ENCODE peak calls at places on chromosomes 16 and 17, in eight cellular contexts. Y, J, X, G, C, W, B and I are unnamed samples.

GRCh38 chr16:82993874-82994375 is 367.2 kb downstream of the CDH13 start:
- DNase-seq in Y (no peak), J (no peak), X (no peak), G (no peak), C (no peak), W (no peak), B (no peak), I (no peak)

GRCh38 chr16:12257926-12258561 is 281.5 kb downstream of the SNX29 start:
- DNase-seq in Y (no peak), J (no peak), X (no peak), G (no peak), C (no peak), W (no peak), B (no peak), I (no peak)

GRCh38 chr16:17196526-17196925 is 274.2 kb downstream of the XYLT1 start:
- DNase-seq in Y (no peak), J (no peak), X (no peak), G (no peak), C (no peak), W (no peak), B (no peak), I (no peak)

GRCh38 chr16:65376601-65377000 is 254.7 kb upstream of the CDH11 start:
- DNase-seq in Y (no peak), J (no peak), X (no peak), G (no peak), C (no peak), W (no peak), B (no peak), I (no peak)

GRCh38 chr16:67254809-67255552 is 6.2 kb downstream of the SLC9A5 start:
- DNase-seq in Y (peak; percentile 16), J (no peak), X (no peak), G (no peak), C (peak; percentile 37), W (no peak), B (no peak), I (no peak)

GRCh38 chr16:48050871-48051270 is 104.9 kb downstream of the ABCC12 start:
- DNase-seq in Y (no peak), J (no peak), X (no peak), G (peak; percentile 52), C (no peak), W (no peak), B (no peak), I (no peak)

GRCh38 chr16:27346818-27347217 is 33.0 kb downstream of the IL4R start:
- DNase-seq in Y (no peak), J (no peak), X (no peak), G (no peak), C (no peak), W (no peak), B (no peak), I (no peak)

GRCh38 chr17:43212641-43213490 is 1.2 kb downstream of the TMEM106A start:
- DNase-seq in Y (no peak), J (peak; percentile 4), X (no peak), G (no peak), C (no peak), W (no peak), B (peak; percentile 36), I (no peak)

GRCh38 chr17:78556812-78557211 is 20.4 kb downstream of the DNAH17 start:
- DNase-seq in Y (no peak), J (no peak), X (no peak), G (no peak), C (no peak), W (no peak), B (no peak), I (no peak)

GRCh38 chr16:48395375-48395774 is 10.2 kb upstream of the SIAH1 start:
- DNase-seq in Y (no peak), J (no peak), X (no peak), G (peak; percentile 53), C (no peak), W (no peak), B (no peak), I (no peak)

GRCh38 chr16:13178318-13178717 is 276.9 kb downstream of the SHISA9 start:
- DNase-seq in Y (no peak), J (no peak), X (no peak), G (no peak), C (no peak), W (no peak), B (no peak), I (no peak)

GRCh38 chr17:20026960-20027359 is 17.8 kb downstream of the SPECC1 start:
- DNase-seq in Y (no peak), J (no peak), X (no peak), G (no peak), C (no peak), W (no peak), B (no peak), I (no peak)

GRCh38 chr17:34255381-34255732 is 272 bp downstream of the CCL2 start:
- DNase-seq in Y (no peak), J (peak; percentile 68), X (no peak), G (no peak), C (no peak), W (no peak), B (no peak), I (no peak)

GRCh38 chr17:41571561-41572434 is at the start of gene KRT9:
- DNase-seq in Y (no peak), J (no peak), X (no peak), G (no peak), C (no peak), W (no peak), B (no peak), I (no peak)

GRCh38 chr17:57744195-57745170 is 616 bp downstream of the CCDC182 start:
- DNase-seq in Y (no peak), J (no peak), X (no peak), G (no peak), C (no peak), W (no peak), B (no peak), I (no peak)

GRCh38 chr17:40696651-40697072 is 6.9 kb downstream of the KRT24 start:
- DNase-seq in Y (no peak), J (no peak), X (no peak), G (no peak), C (no peak), W (no peak), B (no peak), I (no peak)

GRCh38 chr17:79160980-79161621 is 86.5 kb downstream of the ENGASE start:
- DNase-seq in Y (no peak), J (no peak), X (no peak), G (no peak), C (no peak), W (no peak), B (peak; percentile 20), I (no peak)

GRCh38 chr16:3012828-3013420 is at the start of gene CLDN9:
- DNase-seq in Y (no peak), J (no peak), X (no peak), G (no peak), C (no peak), W (no peak), B (no peak), I (no peak)

GRCh38 chr16:68235882-68236803 is at the start of gene ESRP2:
- DNase-seq in Y (no peak), J (no peak), X (no peak), G (peak; percentile 93), C (peak; percentile 96), W (peak; percentile 40), B (no peak), I (no peak)

GRCh38 chr17:77507116-77507885 is 366.5 kb downstream of the SEC14L1 start:
- DNase-seq in Y (no peak), J (no peak), X (no peak), G (no peak), C (no peak), W (no peak), B (no peak), I (no peak)

GRCh38 chr17:1365445-1366039 is 34.5 kb downstream of the YWHAE start:
- DNase-seq in Y (peak; percentile 33), J (peak; percentile 68), X (peak; percentile 42), G (no peak), C (no peak), W (peak; percentile 65), B (peak; percentile 85), I (peak; percentile 40)

DNA sequence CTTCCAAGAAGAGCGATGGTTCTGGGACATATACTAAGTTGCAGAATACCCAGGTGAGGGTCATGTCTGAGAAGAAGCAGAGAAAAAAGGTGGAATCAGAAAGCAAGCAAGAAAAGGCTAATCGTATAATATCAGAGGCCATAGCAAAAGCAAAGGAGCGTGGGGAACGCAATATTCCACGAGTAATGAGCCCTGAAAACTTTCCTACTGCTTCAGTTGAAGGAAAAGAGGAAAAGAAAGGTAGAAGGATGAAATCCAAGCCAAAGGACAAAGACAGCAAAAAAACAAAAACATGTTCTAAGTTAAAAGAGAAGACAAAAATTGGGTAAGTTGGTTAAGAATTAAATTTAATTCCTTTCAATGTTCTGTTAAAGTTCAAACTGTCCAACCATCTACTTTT is 154.7 kb downstream of the CHD9 start:
- DNase-seq in Y (no peak), J (no peak), X (no peak), G (no peak), C (no peak), W (no peak), B (no peak), I (no peak)
- H3K4me3 ChIP-seq in Y (peak overlapping the region; percentile 44), J (peak overlapping the region; percentile 68), X (peak overlapping the region; percentile 42), G (no peak overlapping the region), C (peak overlapping the region; percentile 68), W (peak overlapping the region; percentile 57), B (peak overlapping the region; percentile 89), I (peak overlapping the region; percentile 67)

GRCh38 chr17:9322298-9322697 is 253.3 kb downstream of the STX8 start:
- DNase-seq in Y (no peak), J (no peak), X (no peak), G (no peak), C (no peak), W (no peak), B (no peak), I (no peak)
- TF ChIP-seq CTCF in Y (no peak), J (no peak), X (no peak), G (no peak), C (no peak), W (no peak), B (no peak), I (no peak)

GRCh38 chr17:50541402-50541915 is 5.5 kb upstream of the SPATA20 start:
- DNase-seq in Y (no peak), J (no peak), X (no peak), G (no peak), C (no peak), W (no peak), B (no peak), I (no peak)
- H3K4me3 ChIP-seq in Y (peak overlapping the region; percentile 64), J (peak overlapping the region; percentile 61), X (peak overlapping the region; percentile 58), G (no peak overlapping the region), C (no peak overlapping the region), W (peak overlapping the region; percentile 69), B (peak overlapping the region; percentile 62), I (peak overlapping the region; percentile 67)

GRCh38 chr17:56244268-56244890 is 91.1 kb downstream of the ANKFN1 start:
- DNase-seq in Y (no peak), J (no peak), X (no peak), G (no peak), C (no peak), W (no peak), B (peak; percentile 7), I (no peak)
- TF ChIP-seq CTCF in Y (no peak), J (no peak), X (no peak), G (no peak), C (no peak), W (no peak), B (no peak), I (no peak)

DNA sequence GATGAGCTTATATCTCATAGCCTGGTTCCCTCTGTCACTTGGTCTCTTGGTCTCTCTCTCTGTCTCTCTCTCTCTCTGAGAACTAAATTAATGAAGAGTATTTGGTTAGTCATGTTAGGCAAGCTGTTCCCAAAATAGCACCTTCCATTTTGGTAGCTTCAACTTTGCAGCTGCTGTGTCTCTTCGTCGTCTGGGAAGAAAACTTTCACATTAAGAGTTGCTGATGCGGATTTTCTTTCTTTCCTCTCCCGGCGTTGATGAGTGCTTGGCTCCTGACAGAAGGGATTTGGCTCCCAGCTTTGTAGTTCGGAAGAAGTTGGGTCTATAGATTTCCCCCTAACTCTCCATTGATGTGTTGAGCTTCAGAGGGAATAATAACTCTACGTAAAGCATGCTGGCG is at the start of gene RBFOX1:
- DNase-seq in Y (no peak), J (no peak), X (no peak), G (no peak), C (no peak), W (no peak), B (no peak), I (no peak)
- H3K4me3 ChIP-seq in Y (no peak within 1 kb of the TSS), J (no peak within 1 kb of the TSS), X (no peak within 1 kb of the TSS), G (no peak within 1 kb of the TSS), C (no peak within 1 kb of the TSS), W (peak within 1 kb of the TSS; percentile 45), B (no peak within 1 kb of the TSS), I (no peak within 1 kb of the TSS)